ENCODE peak calls at places on chromosomes 13 and 19, in eight cellular contexts. B is tibial artery; E is NCI-H226; M is aorta; Q is stimulated activated CD8-positive, alpha-beta memory T cell treated with anti-CD3 and anti-CD28 coated beads, Interleukin-12 subunit alpha, Interleukin-12 subunit beta, amount 100 ng/mL, for 4 hours; Z is nephron progenitor cell; S is activated effector memory CD4-positive, alpha-beta T cell treated with anti-CD3 and anti-CD28 coated beads, Interleukin-2, amount 50 U/mL, for 16 hours; R is nucleus accumbens. D is an unnamed sample.

GRCh38 chr19:34066007-34066656 is 106.2 kb upstream of the LSM14A start:
- DNase-seq in B (no peak), E (no peak), M (no peak), Q (no peak), Z (peak; percentile 11), S (no peak), R (no peak), D (no peak)

GRCh38 chr13:19685034-19685433 is 51.6 kb downstream of the MPHOSPH8 start:
- DNase-seq in B (no peak), E (no peak), M (no peak), Q (no peak), Z (no peak), S (no peak), R (no peak), D (no peak)

GRCh38 chr13:49409008-49409407 is 34.9 kb downstream of the CAB39L start:
- DNase-seq in B (no peak), E (no peak), M (no peak), Q (no peak), Z (no peak), S (no peak), R (no peak), D (no peak)

GRCh38 chr19:18428837-18429674 is 8.9 kb downstream of the ISYNA1 start:
- DNase-seq in B (no peak), E (peak; percentile 66), M (peak; percentile 94), Q (peak; percentile 77), Z (peak; percentile 93), S (peak; percentile 92), R (peak; percentile 45), D (peak; percentile 76)

GRCh38 chr13:106205871-106206270 is 329.6 kb downstream of the EFNB2 start:
- DNase-seq in B (no peak), E (no peak), M (no peak), Q (no peak), Z (no peak), S (no peak), R (no peak), D (no peak)

GRCh38 chr19:49333426-49334288 is 1.5 kb upstream of the CD37 start:
- DNase-seq in B (no peak), E (no peak), M (peak; percentile 72), Q (peak; percentile 62), Z (no peak), S (peak; percentile 89), R (no peak), D (no peak)

GRCh38 chr19:35143231-35143715 is at the start of gene FXYD7:
- DNase-seq in B (no peak), E (no peak), M (no peak), Q (no peak), Z (peak; percentile 56), S (peak; percentile 69), R (no peak), D (no peak)

GRCh38 chr13:70253411-70253810 is 145.2 kb upstream of the KLHL1 start:
- DNase-seq in B (no peak), E (no peak), M (no peak), Q (no peak), Z (no peak), S (no peak), R (no peak), D (no peak)

GRCh38 chr13:36718686-36719085 is 44.9 kb downstream of the SERTM1 start:
- DNase-seq in B (no peak), E (no peak), M (no peak), Q (no peak), Z (no peak), S (no peak), R (no peak), D (no peak)

GRCh38 chr19:46073268-46073922 is 32.6 kb upstream of the IGFL4 start:
- DNase-seq in B (no peak), E (peak; percentile 63), M (no peak), Q (no peak), Z (no peak), S (no peak), R (no peak), D (no peak)

GRCh38 chr19:39768811-39769210 is 9.8 kb upstream of the LEUTX start:
- DNase-seq in B (no peak), E (no peak), M (no peak), Q (no peak), Z (no peak), S (no peak), R (no peak), D (no peak)

GRCh38 chr19:13537454-13537853 is 31.2 kb upstream of the CACNA1A start:
- DNase-seq in B (no peak), E (no peak), M (no peak), Q (no peak), Z (peak; percentile 4), S (no peak), R (no peak), D (no peak)

GRCh38 chr13:109180905-109181425 is 551.6 kb downstream of the MYO16 start:
- DNase-seq in B (no peak), E (peak; percentile 85), M (no peak), Q (no peak), Z (no peak), S (no peak), R (no peak), D (peak; percentile 86)

GRCh38 chr13:70755411-70755810 is 647.2 kb upstream of the KLHL1 start:
- DNase-seq in B (no peak), E (no peak), M (no peak), Q (no peak), Z (no peak), S (no peak), R (no peak), D (no peak)

GRCh38 chr13:97257800-97258799 is 36.0 kb downstream of the MBNL2 start:
- DNase-seq in B (peak; percentile 69), E (peak; percentile 89), M (peak; percentile 82), Q (no peak), Z (no peak), S (peak; percentile 66), R (no peak), D (peak; percentile 58)

GRCh38 chr13:65830411-65831172 is 1399.5 kb downstream of the PCDH9 start:
- DNase-seq in B (no peak), E (no peak), M (peak; percentile 59), Q (no peak), Z (no peak), S (no peak), R (no peak), D (no peak)

GRCh38 chr19:35437152-35437951 is 10.7 kb upstream of the FFAR2 start:
- DNase-seq in B (no peak), E (peak; percentile 2), M (no peak), Q (no peak), Z (no peak), S (no peak), R (no peak), D (no peak)

GRCh38 chr13:63337921-63338320 is 1922.3 kb upstream of the PCDH20 start:
- DNase-seq in B (no peak), E (no peak), M (no peak), Q (no peak), Z (no peak), S (no peak), R (no peak), D (no peak)

GRCh38 chr13:83709751-83710515 is 172.3 kb downstream of the SLITRK1 start:
- DNase-seq in B (no peak), E (peak; percentile 5), M (no peak), Q (no peak), Z (no peak), S (no peak), R (no peak), D (no peak)

GRCh38 chr13:43240278-43240677 is 216.9 kb downstream of the DNAJC15 start:
- DNase-seq in B (no peak), E (no peak), M (no peak), Q (no peak), Z (no peak), S (no peak), R (no peak), D (no peak)

GRCh38 chr19:18520848-18521691 is 800 bp downstream of the ELL start:
- DNase-seq in B (peak; percentile 59), E (no peak), M (peak; percentile 86), Q (no peak), Z (peak; percentile 54), S (peak; percentile 75), R (peak; percentile 18), D (no peak)

GRCh38 chr13:101341464-101341863 is 74.8 kb downstream of the NALCN start:
- DNase-seq in B (no peak), E (no peak), M (no peak), Q (no peak), Z (no peak), S (no peak), R (no peak), D (peak; percentile 16)

GRCh38 chr19:13005253-13005652 is 10.0 kb downstream of the NFIX start:
- DNase-seq in B (no peak), E (no peak), M (no peak), Q (no peak), Z (no peak), S (no peak), R (no peak), D (no peak)

GRCh38 chr13:67064920-67065319 is 165.2 kb downstream of the PCDH9 start:
- DNase-seq in B (no peak), E (no peak), M (no peak), Q (no peak), Z (no peak), S (no peak), R (no peak), D (no peak)

GRCh38 chr19:2330632-2331284 is 2.3 kb downstream of the SPPL2B start:
- DNase-seq in B (no peak), E (no peak), M (no peak), Q (no peak), Z (peak; percentile 54), S (no peak), R (no peak), D (no peak)

D was measured in GM04504.